ENCODE peak calls at places on chromosomes 3 and 15, in six cellular contexts. K, Q, J, S, L and D are unnamed samples.

GRCh38 chr15:95024388-95024787 is 793.0 kb downstream of the MCTP2 start:
- DNase-seq in K (no peak), Q (peak; percentile 65), J (no peak), S (no peak), L (peak; percentile 14), D (no peak)

GRCh38 chr3:98977520-98977919 is 76.0 kb upstream of the DCBLD2 start:
- DNase-seq in K (no peak), Q (peak; percentile 95), J (no peak), S (peak; percentile 57), L (peak; percentile 90), D (no peak)

GRCh38 chr15:89888214-89888804 is 5.5 kb downstream of the AP3S2 start:
- DNase-seq in K (no peak), Q (peak; percentile 80), J (no peak), S (peak; percentile 83), L (peak; percentile 84), D (no peak)

GRCh38 chr3:88000853-88001252 is 58.0 kb downstream of the CGGBP1 start:
- DNase-seq in K (no peak), Q (peak; percentile 8), J (no peak), S (no peak), L (peak; percentile 25), D (no peak)

GRCh38 chr15:63599401-63600000 is 2.3 kb downstream of the FBXL22 start:
- DNase-seq in K (no peak), Q (peak; percentile 48), J (peak; percentile 92), S (no peak), L (peak; percentile 16), D (no peak)

GRCh38 chr3:49461443-49462171 is 8.5 kb upstream of the DAG1 start:
- DNase-seq in K (no peak), Q (peak; percentile 48), J (no peak), S (no peak), L (peak; percentile 60), D (no peak)

GRCh38 chr3:53724566-53724965 is 121.7 kb downstream of the CHDH start:
- DNase-seq in K (no peak), Q (no peak), J (peak; percentile 8), S (no peak), L (no peak), D (no peak)

GRCh38 chr15:31276596-31277298 is 49.9 kb upstream of the KLF13 start:
- DNase-seq in K (no peak), Q (no peak), J (peak; percentile 55), S (no peak), L (no peak), D (no peak)

GRCh38 chr3:131778526-131778925 is 256.3 kb downstream of the CPNE4 start:
- DNase-seq in K (no peak), Q (no peak), J (no peak), S (no peak), L (no peak), D (no peak)

GRCh38 chr3:8327739-8328138 is 173.9 kb upstream of the LMCD1 start:
- DNase-seq in K (no peak), Q (no peak), J (no peak), S (no peak), L (no peak), D (no peak)

GRCh38 chr3:192246847-192247520 is 480.4 kb downstream of the FGF12 start:
- DNase-seq in K (no peak), Q (no peak), J (no peak), S (no peak), L (no peak), D (no peak)

GRCh38 chr3:57165637-57166036 is 484 bp upstream of the IL17RD start:
- DNase-seq in K (no peak), Q (no peak), J (no peak), S (no peak), L (no peak), D (no peak)

GRCh38 chr3:53150247-53151085 is 10.5 kb upstream of the PRKCD start:
- DNase-seq in K (no peak), Q (peak; percentile 66), J (no peak), S (no peak), L (peak; percentile 56), D (no peak)

GRCh38 chr15:80866936-80867335 is 87.8 kb downstream of the CEMIP start:
- DNase-seq in K (no peak), Q (no peak), J (no peak), S (no peak), L (no peak), D (no peak)

GRCh38 chr3:64533565-64534317 is 154.1 kb downstream of the ADAMTS9 start:
- DNase-seq in K (peak; percentile 89), Q (peak; percentile 93), J (peak; percentile 98), S (peak; percentile 52), L (peak; percentile 88), D (peak; percentile 67)

GRCh38 chr15:101156509-101157159 is 95.2 kb downstream of the CHSY1 start:
- DNase-seq in K (no peak), Q (peak; percentile 80), J (peak; percentile 45), S (no peak), L (peak; percentile 37), D (no peak)

GRCh38 chr15:33007295-33007855 is 187.1 kb downstream of the FMN1 start:
- DNase-seq in K (no peak), Q (peak; percentile 70), J (no peak), S (no peak), L (peak; percentile 58), D (no peak)

GRCh38 chr3:111070772-111071256 is 802 bp upstream of the NECTIN3 start:
- DNase-seq in K (no peak), Q (no peak), J (no peak), S (no peak), L (no peak), D (no peak)

DNA sequence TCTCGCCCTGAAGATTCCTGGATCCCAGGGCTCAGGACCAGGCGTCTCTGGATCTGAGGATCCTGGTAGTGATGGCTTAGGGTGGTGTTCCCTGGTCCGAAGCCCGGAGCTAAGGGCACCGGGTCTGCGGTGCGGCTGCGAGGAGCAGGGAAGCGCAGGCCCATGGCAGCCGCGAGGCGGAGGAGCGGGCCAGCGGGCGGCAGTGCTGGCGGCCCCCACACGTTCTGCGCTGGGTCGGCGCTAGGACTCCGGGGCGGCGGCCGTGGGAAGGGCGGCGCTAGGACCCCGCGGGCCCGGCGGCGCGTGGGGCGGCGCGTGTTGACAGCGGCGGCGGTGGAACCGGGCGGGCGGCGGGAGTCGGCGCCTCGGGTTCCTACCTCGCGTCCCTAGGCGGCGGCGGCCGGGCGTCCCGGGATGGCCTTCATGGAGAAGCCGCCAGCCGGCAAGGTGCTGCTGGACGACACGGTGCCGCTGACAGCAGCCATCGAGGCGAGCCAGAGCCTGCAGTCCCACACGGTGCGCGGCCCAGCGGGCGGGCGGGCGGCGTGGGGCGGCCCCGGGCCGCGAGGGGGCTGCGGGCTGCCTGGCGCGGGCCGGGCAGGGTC is at the start of gene PXK:
- DNase-seq in K (peak; percentile 80), Q (peak; percentile 78), J (peak; percentile 85), S (no peak), L (peak; percentile 68), D (peak; percentile 50)
- TF ChIP-seq CTCF in K (peak; percentile 40), Q (no peak), J (no peak), S (no peak), L (no peak), D (no peak)

GRCh38 chr3:150408232-150409124 is at the start of gene TSC22D2:
- DNase-seq in K (peak; percentile 97), Q (peak; percentile 95), J (peak; percentile 95), S (peak; percentile 62), L (peak; percentile 92), D (peak; percentile 88)
- TF ChIP-seq CTCF in K (peak; percentile 52), Q (no peak), J (peak; percentile 25), S (no peak), L (peak; percentile 24), D (no peak)

GRCh38 chr15:70210538-70210937 is 112.8 kb upstream of the TLE3 start:
- DNase-seq in K (no peak), Q (no peak), J (no peak), S (no peak), L (no peak), D (no peak)
- TF ChIP-seq CTCF in K (no peak), Q (peak; percentile 18), J (no peak), S (peak; percentile 5), L (no peak), D (no peak)

GRCh38 chr3:114721864-114722263 is 425.2 kb downstream of the ZBTB20 start:
- DNase-seq in K (no peak), Q (no peak), J (no peak), S (no peak), L (no peak), D (no peak)

GRCh38 chr3:114718897-114719208 is 425.0 kb downstream of the TIGIT start:
- DNase-seq in K (no peak), Q (no peak), J (no peak), S (no peak), L (no peak), D (no peak)

GRCh38 chr3:114725966-114726365 is 421.1 kb downstream of the ZBTB20 start:
- DNase-seq in K (no peak), Q (no peak), J (no peak), S (no peak), L (no peak), D (no peak)

GRCh38 chr3:114721209-114721608 is 425.9 kb downstream of the ZBTB20 start:
- DNase-seq in K (no peak), Q (no peak), J (no peak), S (no peak), L (no peak), D (no peak)

DNA sequence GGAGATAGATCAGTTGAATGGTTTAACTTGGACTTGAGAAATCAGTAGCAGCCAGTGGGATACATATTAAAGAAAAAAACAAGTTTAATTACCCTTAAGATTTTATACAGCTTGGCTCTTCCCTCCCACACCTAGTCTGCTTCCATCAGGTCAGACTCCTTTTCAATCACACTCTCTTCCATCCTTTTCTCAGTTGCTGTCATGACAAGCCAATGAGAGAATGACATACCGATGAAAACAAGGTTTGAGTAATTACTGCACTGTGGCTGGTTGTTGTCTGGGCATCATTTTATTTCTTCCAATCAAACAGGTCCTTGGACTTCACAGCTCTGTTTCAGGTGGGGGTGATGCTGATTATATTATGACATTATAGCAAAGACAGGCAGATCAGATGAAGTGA is 424.6 kb downstream of the ZBTB20 start:
- DNase-seq in K (no peak), Q (no peak), J (no peak), S (no peak), L (no peak), D (no peak)
- TF ChIP-seq CTCF in K (no peak), Q (no peak), J (no peak), S (no peak), L (no peak), D (no peak)

DNA sequence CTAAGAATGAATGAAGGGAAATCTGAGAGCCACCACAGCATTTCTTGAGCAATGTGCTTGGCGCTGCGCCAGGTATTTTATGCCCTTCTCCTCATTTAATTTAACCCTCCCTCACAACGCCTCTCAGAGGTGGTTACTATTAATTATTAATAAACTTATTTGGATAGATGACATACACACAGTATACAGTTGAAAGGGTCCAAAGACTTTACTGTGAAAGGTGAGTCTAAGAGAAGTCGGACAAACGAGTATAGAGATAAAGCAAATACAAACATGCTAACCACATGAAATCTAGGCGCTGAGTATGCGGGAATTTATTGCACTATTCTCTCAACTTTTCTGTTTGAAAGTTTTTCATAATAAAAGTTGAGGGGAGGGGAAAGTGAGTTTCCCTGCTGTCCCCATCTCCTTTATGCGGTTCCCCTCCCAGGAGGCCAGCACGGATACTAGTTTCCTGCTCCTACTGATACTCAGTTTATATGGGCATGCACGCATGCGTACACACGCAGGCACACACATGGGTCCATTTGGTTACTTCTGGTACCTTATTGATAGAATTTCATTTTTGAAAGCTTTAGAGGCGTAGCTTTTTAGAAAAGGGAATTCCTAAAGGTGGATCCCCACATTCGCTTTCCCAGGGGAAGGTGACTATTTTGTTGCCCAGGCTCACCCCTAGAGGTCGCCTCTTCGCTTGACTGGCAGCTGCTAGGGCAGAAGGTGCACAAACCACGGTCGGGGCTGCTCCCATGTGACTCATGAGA is 28.5 kb upstream of the KCTD6 start:
- DNase-seq in K (no peak), Q (peak; percentile 88), J (peak; percentile 82), S (peak; percentile 58), L (peak; percentile 84), D (peak; percentile 44)
- TF ChIP-seq CTCF in K (peak; percentile 84), Q (peak; percentile 85), J (peak; percentile 36), S (peak; percentile 88), L (peak; percentile 87), D (peak; percentile 93)